ENCODE peak calls at places on chromosomes 3 and 15, in six cellular contexts. One of them, this sample, is unnamed.
A peak's percentile ranks its signal among the peaks of the same experiment; 100 is the strongest.

GRCh38 chr3:195916991-195917390 is 8.6 kb upstream of the TNK2 start:
- DNase-seq in T-helper 2 cell: no peak
- DNase-seq in stimulated activated CD4-positive, alpha-beta T cell treated with anti-CD3 and anti-CD28 coated beads, TNF-alpha, amount 100 ng/mL, for 4 hours: no peak
- DNase-seq in NCI-H1105 treated with DMSO at 0.1 percent for 48 hours: no peak
- DNase-seq in GM03348: no peak
- DNase-seq in lung: no peak
- DNase-seq in this sample: no peak

GRCh38 chr15:69346112-69346511 is 47.4 kb downstream of the PAQR5 start:
- DNase-seq in T-helper 2 cell: no peak
- DNase-seq in stimulated activated CD4-positive, alpha-beta T cell treated with anti-CD3 and anti-CD28 coated beads, TNF-alpha, amount 100 ng/mL, for 4 hours: no peak
- DNase-seq in NCI-H1105 treated with DMSO at 0.1 percent for 48 hours: no peak
- DNase-seq in GM03348: peak; percentile 68
- DNase-seq in lung: no peak
- DNase-seq in this sample: no peak

GRCh38 chr3:181176610-181177009 is 187.1 kb upstream of the DNAJC19 start:
- DNase-seq in T-helper 2 cell: no peak
- DNase-seq in stimulated activated CD4-positive, alpha-beta T cell treated with anti-CD3 and anti-CD28 coated beads, TNF-alpha, amount 100 ng/mL, for 4 hours: no peak
- DNase-seq in NCI-H1105 treated with DMSO at 0.1 percent for 48 hours: peak; percentile 88
- DNase-seq in GM03348: peak; percentile 20
- DNase-seq in lung: peak; percentile 63
- DNase-seq in this sample: peak; percentile 33

GRCh38 chr15:73781038-73781925 is 28.1 kb upstream of the INSYN1 start:
- DNase-seq in T-helper 2 cell: no peak
- DNase-seq in stimulated activated CD4-positive, alpha-beta T cell treated with anti-CD3 and anti-CD28 coated beads, TNF-alpha, amount 100 ng/mL, for 4 hours: no peak
- DNase-seq in NCI-H1105 treated with DMSO at 0.1 percent for 48 hours: no peak
- DNase-seq in GM03348: peak; percentile 52
- DNase-seq in lung: no peak
- DNase-seq in this sample: no peak

GRCh38 chr3:142726017-142726416 is 2.2 kb downstream of the TRPC1 start:
- DNase-seq in T-helper 2 cell: no peak
- DNase-seq in stimulated activated CD4-positive, alpha-beta T cell treated with anti-CD3 and anti-CD28 coated beads, TNF-alpha, amount 100 ng/mL, for 4 hours: no peak
- DNase-seq in NCI-H1105 treated with DMSO at 0.1 percent for 48 hours: no peak
- DNase-seq in GM03348: no peak
- DNase-seq in lung: no peak
- DNase-seq in this sample: no peak

GRCh38 chr3:33076952-33077351 is 20.0 kb downstream of the GLB1 start:
- DNase-seq in T-helper 2 cell: no peak
- DNase-seq in stimulated activated CD4-positive, alpha-beta T cell treated with anti-CD3 and anti-CD28 coated beads, TNF-alpha, amount 100 ng/mL, for 4 hours: no peak
- DNase-seq in NCI-H1105 treated with DMSO at 0.1 percent for 48 hours: no peak
- DNase-seq in GM03348: no peak
- DNase-seq in lung: no peak
- DNase-seq in this sample: no peak

GRCh38 chr3:31004025-31004678 is 109.7 kb upstream of the GADL1 start:
- DNase-seq in T-helper 2 cell: no peak
- DNase-seq in stimulated activated CD4-positive, alpha-beta T cell treated with anti-CD3 and anti-CD28 coated beads, TNF-alpha, amount 100 ng/mL, for 4 hours: no peak
- DNase-seq in NCI-H1105 treated with DMSO at 0.1 percent for 48 hours: no peak
- DNase-seq in GM03348: peak; percentile 75
- DNase-seq in lung: no peak
- DNase-seq in this sample: no peak

GRCh38 chr3:159828542-159828943 is 160.1 kb upstream of the IL12A start:
- DNase-seq in T-helper 2 cell: no peak
- DNase-seq in stimulated activated CD4-positive, alpha-beta T cell treated with anti-CD3 and anti-CD28 coated beads, TNF-alpha, amount 100 ng/mL, for 4 hours: no peak
- DNase-seq in NCI-H1105 treated with DMSO at 0.1 percent for 48 hours: peak; percentile 97
- DNase-seq in GM03348: peak; percentile 67
- DNase-seq in lung: no peak
- DNase-seq in this sample: peak; percentile 3

GRCh38 chr3:21073561-21073960 is 677.4 kb downstream of the ZNF385D start:
- DNase-seq in T-helper 2 cell: no peak
- DNase-seq in stimulated activated CD4-positive, alpha-beta T cell treated with anti-CD3 and anti-CD28 coated beads, TNF-alpha, amount 100 ng/mL, for 4 hours: no peak
- DNase-seq in NCI-H1105 treated with DMSO at 0.1 percent for 48 hours: no peak
- DNase-seq in GM03348: no peak
- DNase-seq in lung: no peak
- DNase-seq in this sample: no peak

GRCh38 chr3:107579372-107579771 is 56.6 kb downstream of the BBX start:
- DNase-seq in T-helper 2 cell: no peak
- DNase-seq in stimulated activated CD4-positive, alpha-beta T cell treated with anti-CD3 and anti-CD28 coated beads, TNF-alpha, amount 100 ng/mL, for 4 hours: no peak
- DNase-seq in NCI-H1105 treated with DMSO at 0.1 percent for 48 hours: no peak
- DNase-seq in GM03348: no peak
- DNase-seq in lung: no peak
- DNase-seq in this sample: no peak

GRCh38 chr3:159560214-159561004 is 428.2 kb upstream of the IL12A start:
- DNase-seq in T-helper 2 cell: no peak
- DNase-seq in stimulated activated CD4-positive, alpha-beta T cell treated with anti-CD3 and anti-CD28 coated beads, TNF-alpha, amount 100 ng/mL, for 4 hours: no peak
- DNase-seq in NCI-H1105 treated with DMSO at 0.1 percent for 48 hours: no peak
- DNase-seq in GM03348: no peak
- DNase-seq in lung: no peak
- DNase-seq in this sample: no peak

GRCh38 chr15:37682304-37682703 is 252.1 kb upstream of the TMCO5A start:
- DNase-seq in T-helper 2 cell: no peak
- DNase-seq in stimulated activated CD4-positive, alpha-beta T cell treated with anti-CD3 and anti-CD28 coated beads, TNF-alpha, amount 100 ng/mL, for 4 hours: no peak
- DNase-seq in NCI-H1105 treated with DMSO at 0.1 percent for 48 hours: no peak
- DNase-seq in GM03348: peak; percentile 7
- DNase-seq in lung: no peak
- DNase-seq in this sample: no peak

GRCh38 chr3:27596334-27596841 is 112.2 kb upstream of the SLC4A7 start:
- DNase-seq in T-helper 2 cell: no peak
- DNase-seq in stimulated activated CD4-positive, alpha-beta T cell treated with anti-CD3 and anti-CD28 coated beads, TNF-alpha, amount 100 ng/mL, for 4 hours: no peak
- DNase-seq in NCI-H1105 treated with DMSO at 0.1 percent for 48 hours: no peak
- DNase-seq in GM03348: peak; percentile 54
- DNase-seq in lung: no peak
- DNase-seq in this sample: no peak

GRCh38 chr15:96122077-96123027 is 208.1 kb upstream of the NR2F2 start:
- DNase-seq in T-helper 2 cell: no peak
- DNase-seq in stimulated activated CD4-positive, alpha-beta T cell treated with anti-CD3 and anti-CD28 coated beads, TNF-alpha, amount 100 ng/mL, for 4 hours: no peak
- DNase-seq in NCI-H1105 treated with DMSO at 0.1 percent for 48 hours: no peak
- DNase-seq in GM03348: peak; percentile 19
- DNase-seq in lung: no peak
- DNase-seq in this sample: no peak

GRCh38 chr3:158780795-158781590 is 20.9 kb upstream of the MFSD1 start:
- DNase-seq in T-helper 2 cell: no peak
- DNase-seq in stimulated activated CD4-positive, alpha-beta T cell treated with anti-CD3 and anti-CD28 coated beads, TNF-alpha, amount 100 ng/mL, for 4 hours: no peak
- DNase-seq in NCI-H1105 treated with DMSO at 0.1 percent for 48 hours: no peak
- DNase-seq in GM03348: no peak
- DNase-seq in lung: no peak
- DNase-seq in this sample: no peak

This sample was measured in NCI-H748 treated with DMSO at 0.1 percent for 48 hours.